ENCODE peak calls at places on chromosomes 6 and 20, in eight cellular contexts. I is body of pancreas, V is adrenal gland, U is suprapubic skin, C is uterus, T is upper lobe of left lung, H is ovary, J is right lobe of liver. K is an unnamed sample.

GRCh38 chr20:62548483-62548882 is 72.7 kb upstream of the GATA5 start:
- DNase-seq in I (no peak), V (no peak), U (no peak), C (no peak), T (peak), H (no peak), J (no peak), K (no peak)

GRCh38 chr6:16019462-16019861 is 109.4 kb upstream of the MYLIP start:
- DNase-seq in I (no peak), V (no peak), U (no peak), C (no peak), T (no peak), H (no peak), J (no peak), K (no peak)

GRCh38 chr6:37131104-37131959 is 38.6 kb upstream of the PIM1 start:
- DNase-seq in I (no peak), V (no peak), U (no peak), C (peak), T (no peak), H (no peak), J (no peak), K (peak)

GRCh38 chr6:12137480-12137879 is 125.4 kb downstream of the HIVEP1 start:
- DNase-seq in I (peak), V (peak), U (no peak), C (peak), T (no peak), H (peak), J (peak), K (peak)

GRCh38 chr20:63627700-63628245 is 872 bp upstream of the GMEB2 start:
- DNase-seq in I (no peak), V (peak), U (peak), C (no peak), T (peak), H (peak), J (no peak), K (no peak)

GRCh38 chr6:34172961-34173775 is 27.3 kb upstream of the GRM4 start:
- DNase-seq in I (no peak), V (no peak), U (peak), C (no peak), T (no peak), H (no peak), J (no peak), K (peak)

GRCh38 chr20:50083034-50083433 is 29.9 kb downstream of the UBE2V1 start:
- DNase-seq in I (no peak), V (no peak), U (peak), C (peak), T (no peak), H (no peak), J (peak), K (no peak)

GRCh38 chr6:116465246-116465645 is 4.1 kb downstream of the CALHM6 start:
- DNase-seq in I (no peak), V (no peak), U (no peak), C (no peak), T (no peak), H (no peak), J (no peak), K (no peak)

GRCh38 chr6:148535976-148536375 is 193.3 kb downstream of the SASH1 start:
- DNase-seq in I (no peak), V (no peak), U (no peak), C (no peak), T (no peak), H (no peak), J (no peak), K (no peak)

GRCh38 chr6:52435345-52435744 is 15.2 kb downstream of the EFHC1 start:
- DNase-seq in I (no peak), V (no peak), U (no peak), C (no peak), T (no peak), H (no peak), J (no peak), K (no peak)

GRCh38 chr20:32285082-32285620 is 7.7 kb downstream of the KIF3B start:
- DNase-seq in I (no peak), V (no peak), U (no peak), C (no peak), T (no peak), H (no peak), J (no peak), K (no peak)

GRCh38 chr20:38748863-38749153 is 548 bp downstream of the ACTR5 start:
- DNase-seq in I (no peak), V (no peak), U (no peak), C (peak), T (no peak), H (no peak), J (no peak), K (no peak)

GRCh38 chr20:17967595-17968365 is 814 bp downstream of the SNX5 start:
- DNase-seq in I (no peak), V (no peak), U (peak), C (no peak), T (no peak), H (no peak), J (no peak), K (no peak)

GRCh38 chr20:47276856-47277541 is 79.5 kb downstream of the ZMYND8 start:
- DNase-seq in I (peak), V (peak), U (peak), C (peak), T (peak), H (peak), J (no peak), K (peak)

GRCh38 chr20:60302875-60303274 is 344.7 kb downstream of the CDH26 start:
- DNase-seq in I (no peak), V (no peak), U (no peak), C (no peak), T (no peak), H (no peak), J (no peak), K (no peak)

GRCh38 chr20:63315240-63315981 is 22.4 kb downstream of the COL20A1 start:
- DNase-seq in I (no peak), V (no peak), U (peak), C (no peak), T (peak), H (peak), J (no peak), K (no peak)

GRCh38 chr6:170063431-170063830 is 227.4 kb downstream of the DLL1 start:
- DNase-seq in I (no peak), V (no peak), U (peak), C (peak), T (peak), H (no peak), J (peak), K (peak)

GRCh38 chr6:13517116-13517515 is 29.7 kb upstream of the GFOD1 start:
- DNase-seq in I (no peak), V (no peak), U (no peak), C (no peak), T (no peak), H (no peak), J (no peak), K (no peak)

GRCh38 chr20:56372850-56373249 is 14.1 kb downstream of the FAM210B start:
- DNase-seq in I (no peak), V (no peak), U (no peak), C (no peak), T (no peak), H (no peak), J (no peak), K (no peak)

GRCh38 chr20:61263084-61263695 is 11.1 kb downstream of the CDH4 start:
- DNase-seq in I (peak), V (no peak), U (no peak), C (no peak), T (no peak), H (no peak), J (no peak), K (no peak)

GRCh38 chr6:11230158-11231107 is 2.0 kb downstream of the NEDD9 start:
- DNase-seq in I (no peak), V (no peak), U (no peak), C (no peak), T (no peak), H (no peak), J (no peak), K (no peak)

GRCh38 chr6:17311595-17312311 is 30.6 kb downstream of the RBM24 start:
- DNase-seq in I (peak), V (no peak), U (no peak), C (no peak), T (no peak), H (no peak), J (peak), K (no peak)

GRCh38 chr6:83511901-83512681 is at the start of gene PRSS35:
- DNase-seq in I (peak), V (peak), U (no peak), C (peak), T (peak), H (peak), J (peak), K (no peak)

GRCh38 chr6:106039836-106040592 is 46.1 kb upstream of the PRDM1 start:
- DNase-seq in I (no peak), V (no peak), U (no peak), C (no peak), T (no peak), H (no peak), J (no peak), K (no peak)

GRCh38 chr20:57404419-57405072 is 13.3 kb downstream of the RBM38 start:
- DNase-seq in I (no peak), V (no peak), U (no peak), C (no peak), T (peak), H (no peak), J (no peak), K (no peak)

GRCh38 chr6:150241751-150242150 is 98.9 kb downstream of the PPP1R14C start:
- DNase-seq in I (no peak), V (no peak), U (no peak), C (no peak), T (no peak), H (no peak), J (no peak), K (no peak)

GRCh38 chr6:135962731-135963130 is 111.2 kb downstream of the PDE7B start:
- DNase-seq in I (no peak), V (no peak), U (no peak), C (no peak), T (no peak), H (no peak), J (no peak), K (no peak)

GRCh38 chr6:168126566-168127383 is 47.8 kb upstream of the FRMD1 start:
- DNase-seq in I (no peak), V (no peak), U (peak), C (peak), T (peak), H (no peak), J (no peak), K (peak)

GRCh38 chr6:144008501-144009245 is 614 bp upstream of the PLAGL1 start:
- DNase-seq in I (peak), V (no peak), U (peak), C (no peak), T (no peak), H (no peak), J (no peak), K (no peak)

GRCh38 chr6:144007779-144008500 is at the start of gene PLAGL1:
- DNase-seq in I (peak), V (peak), U (peak), C (peak), T (peak), H (peak), J (peak), K (peak)

GRCh38 chr6:144012534-144012933 is 4.5 kb upstream of the PLAGL1 start:
- DNase-seq in I (no peak), V (no peak), U (no peak), C (no peak), T (no peak), H (no peak), J (no peak), K (no peak)

GRCh38 chr6:144006731-144007454 is 1.2 kb downstream of the PLAGL1 start:
- DNase-seq in I (peak), V (peak), U (peak), C (peak), T (peak), H (peak), J (no peak), K (no peak)

GRCh38 chr6:144007455-144007778 is 642 bp downstream of the PLAGL1 start:
- DNase-seq in I (no peak), V (no peak), U (no peak), C (no peak), T (no peak), H (no peak), J (no peak), K (no peak)
- H3K27ac ChIP-seq in I (peak), V (no peak), U (peak), C (peak), T (peak), H (peak), J (no peak), K (peak)

GRCh38 chr6:158767714-158768113 is 51.5 kb downstream of the EZR start:
- DNase-seq in I (no peak), V (no peak), U (no peak), C (no peak), T (no peak), H (no peak), J (no peak), K (peak)

GRCh38 chr6:158766621-158767435 is 52.3 kb downstream of the EZR start:
- DNase-seq in I (no peak), V (no peak), U (no peak), C (no peak), T (peak), H (no peak), J (no peak), K (peak)

GRCh38 chr6:158769696-158770446 is 49.3 kb downstream of the EZR start:
- DNase-seq in I (no peak), V (no peak), U (no peak), C (no peak), T (peak), H (no peak), J (no peak), K (peak)

GRCh38 chr6:158769228-158769627 is 49.9 kb downstream of the EZR start:
- DNase-seq in I (no peak), V (no peak), U (no peak), C (no peak), T (peak), H (no peak), J (no peak), K (peak)

GRCh38 chr6:158768396-158768795 is 50.8 kb downstream of the EZR start:
- DNase-seq in I (no peak), V (no peak), U (no peak), C (no peak), T (no peak), H (no peak), J (no peak), K (peak)
- TF ChIP-seq POLR2A in I (no peak), V (no peak), U (no peak), C (no peak), T (no peak), H (no peak), J (no peak), K (no peak)

DNA sequence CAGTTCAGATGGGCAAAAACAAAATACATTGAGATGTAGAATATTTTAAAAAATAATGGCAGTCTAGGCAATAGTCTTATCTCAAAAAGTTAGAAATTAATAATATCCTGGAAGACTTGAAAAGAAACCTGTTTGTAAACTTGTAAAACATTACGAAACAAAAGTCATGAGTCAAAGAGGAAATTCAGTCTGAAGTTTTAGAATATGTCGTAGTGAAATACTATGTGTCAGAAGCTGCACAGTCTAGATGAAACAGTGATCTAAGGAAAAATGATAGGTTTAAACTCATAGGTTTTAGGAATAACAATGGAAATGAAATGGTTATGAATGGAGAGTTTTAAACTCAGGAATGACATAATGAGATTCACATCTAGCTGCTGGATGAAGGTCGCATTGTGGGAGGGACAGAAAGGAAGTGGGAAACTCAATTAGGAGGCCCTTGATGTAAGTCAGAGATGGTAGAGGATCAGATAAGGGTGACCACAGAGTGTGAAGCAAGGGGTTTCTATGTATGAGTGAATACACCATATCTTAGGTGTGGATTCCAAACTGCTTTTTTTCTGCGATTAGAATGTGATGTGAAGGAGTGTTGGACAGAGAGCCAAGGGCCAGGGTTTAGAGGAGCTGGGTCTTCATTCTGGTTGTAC is 2.8 kb downstream of the SNRPB2 start:
- DNase-seq in I (no peak), V (no peak), U (no peak), C (no peak), T (no peak), H (no peak), J (no peak), K (no peak)
- H3K27ac ChIP-seq in I (no peak), V (no peak), U (no peak), C (no peak), T (no peak), H (no peak), J (no peak), K (no peak)

DNA sequence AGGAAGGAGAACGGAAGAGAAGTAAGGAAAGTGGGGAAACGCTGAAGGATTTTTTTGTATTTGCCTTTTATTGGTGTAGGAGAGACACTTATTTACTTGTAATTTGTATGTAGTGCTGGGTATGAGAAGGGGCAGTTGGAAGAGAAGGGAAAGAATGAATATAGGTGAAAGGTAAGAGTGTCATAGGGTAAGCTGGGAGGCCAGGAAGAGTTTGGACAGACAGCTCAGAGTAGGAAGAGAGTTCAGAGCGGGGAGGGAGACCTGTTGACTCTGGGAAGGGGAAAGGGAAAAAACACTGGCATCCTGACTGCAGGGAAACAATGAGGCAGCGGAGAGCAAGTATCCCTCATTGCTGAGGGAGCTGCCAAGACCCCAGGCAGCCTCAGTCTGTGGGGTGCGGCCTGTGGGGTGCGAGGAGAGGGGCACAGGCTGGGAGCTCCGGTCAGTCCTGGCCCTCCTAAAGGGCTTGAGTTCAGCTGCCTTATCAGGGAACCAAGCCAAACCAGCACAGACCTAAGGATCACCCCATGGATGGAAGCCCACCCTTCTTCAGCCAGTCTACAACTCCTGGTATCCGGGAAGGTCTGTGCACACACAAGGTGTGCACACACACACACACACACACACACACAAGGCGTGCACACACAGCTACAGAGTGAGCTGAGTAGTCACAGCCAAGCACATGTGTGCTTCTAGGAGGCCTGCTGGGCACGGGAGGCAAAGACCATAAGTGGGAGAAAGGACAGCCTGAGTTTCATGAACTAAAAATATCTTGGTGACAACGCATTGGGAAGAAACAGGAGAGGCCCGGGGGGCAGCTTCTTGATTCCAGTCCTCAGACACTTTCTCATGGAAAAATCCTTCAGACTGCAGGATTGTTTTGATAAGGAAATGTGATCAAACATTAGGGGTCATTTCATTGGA is 2.9 kb downstream of the TRAF3IP2 start:
- DNase-seq in I (peak), V (no peak), U (no peak), C (peak), T (peak), H (peak), J (peak), K (peak)
- TF ChIP-seq POLR2A in I (no peak), V (no peak), U (no peak), C (peak), T (no peak), H (no peak), J (peak), K (no peak)

K was measured in sigmoid colon.